ENCODE peak calls at places on chromosomes 7 and 10, in four cellular contexts. U, L, B and R are unnamed samples.
A peak's percentile ranks its signal among the peaks of the same experiment; 100 is the strongest.

GRCh38 chr10:71297343-71297742 is 21.7 kb upstream of the SLC29A3 start:
- DNase-seq in U (no peak), L (no peak), B (no peak), R (no peak)

GRCh38 chr7:104923010-104923421 is 91.0 kb upstream of the KMT2E start:
- DNase-seq in U (peak; percentile 86), B (peak; percentile 88), L (peak; percentile 34), R (no peak)

GRCh38 chr10:88064608-88065383 is 201.4 kb downstream of the PTEN start:
- DNase-seq in B (peak; percentile 62), L (peak; percentile 56), U (no peak), R (no peak)

GRCh38 chr7:48083114-48083830 is 5.8 kb upstream of the UPP1 start:
- DNase-seq in B (peak; percentile 92), U (peak; percentile 46), L (no peak), R (peak; percentile 85)

GRCh38 chr7:73443543-73444255 is 10.1 kb downstream of the FZD9 start:
- DNase-seq in L (no peak), B (no peak), U (no peak), R (no peak)

GRCh38 chr10:12590682-12591642 is 241.6 kb downstream of the CAMK1D start:
- DNase-seq in U (no peak), B (no peak), L (no peak), R (no peak)

GRCh38 chr7:452230-452751 is 67.4 kb downstream of the PDGFA start:
- DNase-seq in B (peak; percentile 49), L (no peak), U (no peak), R (no peak)

GRCh38 chr7:16684935-16685334 is 39.0 kb downstream of the BZW2 start:
- DNase-seq in U (peak; percentile 48), B (no peak), L (no peak), R (no peak)

GRCh38 chr7:142185069-142185468 is 72.8 kb downstream of the PRSS58 start:
- DNase-seq in L (no peak), B (no peak), U (no peak), R (no peak)

GRCh38 chr10:35271086-35271834 is 65.0 kb upstream of the CCNY start:
- DNase-seq in U (no peak), L (no peak), B (no peak), R (no peak)

GRCh38 chr7:1843271-1843861 is 173.3 kb downstream of the ELFN1 start:
- DNase-seq in L (no peak), U (no peak), B (peak; percentile 12), R (no peak)

GRCh38 chr10:30708234-30708633 is 78.7 kb upstream of the LYZL2 start:
- DNase-seq in L (no peak), U (no peak), B (no peak), R (no peak)

GRCh38 chr7:7527047-7527446 is 8.6 kb downstream of the COL28A1 start:
- DNase-seq in U (no peak), L (no peak), B (no peak), R (no peak)

DNA sequence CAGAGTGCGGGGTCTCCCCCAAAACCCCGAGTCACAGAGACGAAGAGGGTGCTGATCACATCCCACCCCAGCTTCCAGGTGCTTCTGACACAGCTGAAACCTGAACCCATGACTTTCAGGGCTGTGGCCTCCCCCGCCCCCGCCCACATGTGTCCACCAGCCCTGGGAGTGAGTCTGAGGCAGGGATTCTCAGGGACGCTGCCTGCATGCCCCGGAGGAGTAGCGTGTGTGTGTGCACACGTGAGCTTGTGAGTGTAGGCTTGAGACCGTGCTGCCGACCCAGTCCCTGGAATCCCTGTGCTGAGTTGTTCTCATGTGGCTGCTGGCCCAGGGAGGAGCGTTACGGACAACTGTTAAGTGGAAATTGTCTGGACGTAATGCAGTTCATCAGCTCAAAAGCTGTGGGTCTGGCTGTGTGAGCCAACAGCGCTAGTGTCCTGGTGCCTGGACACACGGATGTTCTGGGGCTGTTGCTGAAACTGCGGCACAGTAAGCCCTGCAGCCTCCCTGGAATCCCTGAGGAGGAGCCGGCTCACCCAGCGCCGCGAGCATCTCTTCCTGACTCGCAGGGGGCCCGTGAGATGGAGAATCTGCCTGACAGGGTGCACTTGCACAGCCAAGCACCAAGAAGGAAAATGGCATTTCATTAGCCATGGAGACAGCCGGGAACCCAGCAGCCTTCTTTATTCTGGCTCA is 604.0 kb downstream of the PTPRN2 start:
- DNase-seq in U (no peak), B (no peak), L (no peak), R (no peak)
- H3K9me3 ChIP-seq in U (no peaks in the 10 kb centered on the region), B (peaks cover 35% of the 10 kb centered on the region), L (no peaks in the 10 kb centered on the region), R (peaks cover 5% of the 10 kb centered on the region)

DNA sequence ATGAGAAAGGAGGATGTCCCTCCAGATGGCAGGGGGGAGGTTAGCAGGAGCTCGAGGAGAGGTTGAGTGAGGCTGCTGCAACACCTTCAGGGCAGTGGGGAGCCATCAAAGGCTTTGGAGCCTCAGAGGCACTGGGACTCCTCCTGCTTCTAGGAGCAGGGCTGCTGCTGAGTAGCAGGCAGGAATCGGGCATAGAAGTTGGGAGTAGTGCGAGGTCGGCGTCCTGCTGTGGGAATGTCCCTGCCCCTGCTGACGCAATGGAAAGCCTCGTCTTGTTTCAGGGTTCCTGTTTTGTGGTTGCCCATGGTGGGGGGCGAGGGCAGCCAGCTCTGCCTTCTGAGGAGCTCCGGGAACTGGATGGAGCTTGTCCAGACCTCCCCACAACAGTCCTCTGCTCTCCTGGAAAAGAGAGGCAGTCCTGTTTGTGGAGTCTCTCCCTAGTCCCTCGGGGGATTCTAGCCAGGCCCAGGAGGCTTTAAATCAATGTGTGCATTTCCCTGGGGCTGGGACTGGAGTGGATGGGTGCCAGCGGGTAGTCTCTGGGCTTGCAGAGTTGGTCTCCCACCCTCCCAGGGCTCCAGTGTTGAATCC is 98.8 kb upstream of the PPIF start:
- DNase-seq in U (no peak), L (no peak), B (no peak), R (peak; percentile 37)
- H3K9me3 ChIP-seq in U (no peaks in the 10 kb centered on the region), L (no peaks in the 10 kb centered on the region), B (no peaks in the 10 kb centered on the region), R (no peaks in the 10 kb centered on the region)

DNA sequence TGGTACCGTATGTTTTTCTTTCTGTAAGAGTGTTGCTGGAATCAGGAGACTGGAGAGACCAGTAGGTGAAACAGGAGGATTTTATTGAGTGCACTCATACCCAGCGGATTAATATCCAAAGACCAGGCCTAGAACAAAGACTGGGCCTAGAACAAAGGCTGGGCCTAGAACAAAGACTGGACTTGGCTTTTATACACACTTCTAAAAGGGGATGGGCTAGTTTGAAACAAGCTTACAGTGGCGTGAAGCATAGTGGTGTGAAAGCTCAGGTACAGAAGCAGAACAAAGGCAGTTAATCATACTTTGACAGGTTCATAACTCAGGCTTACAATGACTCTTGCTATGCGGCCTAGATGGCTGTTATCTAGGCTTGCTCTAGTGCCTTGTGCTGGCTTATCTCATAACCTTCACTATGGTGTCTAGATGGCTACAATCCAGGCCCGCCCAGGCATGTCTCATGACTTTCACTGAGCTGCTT is 67.7 kb downstream of the TRIM24 start:
- DNase-seq in U (no peak), B (no peak), L (no peak), R (no peak)
- H3K9me3 ChIP-seq in U (peaks cover 29% of the 10 kb centered on the region), B (peaks cover 13% of the 10 kb centered on the region), L (peaks cover 10% of the 10 kb centered on the region), R (peaks cover 5% of the 10 kb centered on the region)

GRCh38 chr10:85978566-85979358 is 387.8 kb downstream of the GRID1 start:
- DNase-seq in L (no peak), B (no peak), U (no peak), R (peak; percentile 76)

GRCh38 chr10:85986777-85987176 is 379.8 kb downstream of the GRID1 start:
- DNase-seq in U (no peak), L (no peak), B (no peak), R (no peak)

GRCh38 chr10:85977642-85978041 is 389.0 kb downstream of the GRID1 start:
- DNase-seq in U (no peak), B (no peak), L (no peak), R (no peak)

GRCh38 chr10:85979598-85979997 is 387.0 kb downstream of the GRID1 start:
- DNase-seq in U (no peak), B (no peak), L (no peak), R (no peak)

DNA sequence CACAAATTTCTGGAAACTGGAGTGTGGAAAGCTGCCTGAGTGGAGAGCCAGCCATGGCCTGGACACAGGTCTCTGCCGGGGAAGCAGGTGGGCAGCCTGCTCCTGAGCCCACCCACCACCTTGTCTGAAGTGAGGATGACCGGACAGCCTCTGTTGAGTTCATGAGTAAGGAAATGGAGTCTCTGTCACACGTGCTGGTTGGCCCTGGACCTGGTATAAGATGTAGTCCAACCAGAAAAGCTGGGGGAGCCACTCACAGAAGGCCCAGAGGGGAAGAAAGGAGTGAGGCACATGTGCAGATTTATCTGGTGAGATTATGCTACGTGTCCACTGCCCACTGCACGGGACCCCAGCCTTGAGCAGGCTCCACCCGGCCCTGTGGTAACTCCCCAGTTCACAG is 383.5 kb downstream of the GRID1 start:
- DNase-seq in B (no peak), L (no peak), U (no peak), R (no peak)
- H3K9me3 ChIP-seq in B (peaks cover 27% of the 10 kb centered on the region), L (no peaks in the 10 kb centered on the region), U (no peaks in the 10 kb centered on the region), R (peaks cover 4% of the 10 kb centered on the region)

GRCh38 chr7:64373017-64373416 is 59.3 kb downstream of the ZNF736 start:
- DNase-seq in U (no peak), B (no peak), L (no peak), R (no peak)

GRCh38 chr7:64371116-64371515 is 57.4 kb downstream of the ZNF736 start:
- DNase-seq in B (no peak), L (no peak), U (no peak), R (peak; percentile 87)
- H3K9me3 ChIP-seq in B (peaks cover 22% of the 10 kb centered on the region), L (no peaks in the 10 kb centered on the region), U (no peaks in the 10 kb centered on the region), R (peaks cover 40% of the 10 kb centered on the region)

GRCh38 chr7:69038915-69039314 is 559.4 kb upstream of the AUTS2 start:
- DNase-seq in L (no peak), B (no peak), U (no peak), R (no peak)

GRCh38 chr7:69036301-69036700 is 562.0 kb upstream of the AUTS2 start:
- DNase-seq in B (no peak), U (no peak), L (no peak), R (no peak)

GRCh38 chr7:69047166-69047760 is 551.0 kb upstream of the AUTS2 start:
- DNase-seq in U (no peak), B (no peak), L (no peak), R (no peak)

GRCh38 chr7:69042138-69042537 is 556.1 kb upstream of the AUTS2 start:
- DNase-seq in U (no peak), L (no peak), B (no peak), R (no peak)
- H3K9me3 ChIP-seq in U (peaks cover 13% of the 10 kb centered on the region), L (no peaks in the 10 kb centered on the region), B (peaks cover 4% of the 10 kb centered on the region), R (peaks cover 1% of the 10 kb centered on the region)

DNA sequence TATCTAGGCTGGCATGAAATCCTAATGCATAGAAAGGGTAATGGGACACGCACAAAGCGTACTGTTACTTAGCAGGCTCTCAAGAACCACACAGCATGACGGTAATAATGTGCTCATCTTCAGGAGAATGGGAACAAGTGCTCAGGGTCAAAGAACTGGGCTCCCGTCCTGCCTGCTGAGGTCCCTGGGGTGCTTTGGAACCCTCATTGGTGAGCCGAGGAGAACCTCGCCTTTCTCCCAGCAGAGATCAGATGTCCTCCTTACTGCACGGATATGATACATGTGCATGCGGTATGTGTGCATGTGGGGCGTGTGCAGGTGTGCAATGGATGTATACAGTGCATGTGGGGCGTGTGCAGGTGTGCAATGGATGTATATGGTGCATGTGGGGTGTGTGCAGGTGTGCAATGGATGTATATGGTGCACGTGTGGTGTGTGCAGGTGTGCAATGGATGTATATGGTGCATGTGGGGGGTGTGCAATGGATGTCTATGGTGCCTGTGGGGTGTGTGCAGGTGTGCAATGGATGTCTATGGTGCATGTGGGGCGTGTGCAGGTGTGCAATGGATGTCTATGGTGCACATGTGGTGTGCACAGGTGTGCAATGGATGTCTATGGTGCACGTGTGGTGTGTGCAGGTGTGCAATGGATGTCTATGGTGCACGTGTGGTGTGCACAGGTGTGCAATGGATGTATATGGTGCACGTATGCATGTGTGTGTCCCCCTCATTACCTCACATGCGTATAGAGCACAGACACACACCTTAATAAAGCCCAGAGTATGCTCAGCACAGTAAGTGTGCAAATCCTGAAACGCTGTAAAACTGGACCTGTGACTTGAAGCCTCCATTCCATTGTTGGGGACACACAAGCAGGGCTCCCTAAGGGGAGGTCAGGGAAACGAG is 336.3 kb downstream of the PTPRN2 start:
- DNase-seq in U (no peak), L (no peak), B (no peak), R (no peak)
- H3K9me3 ChIP-seq in U (no peaks in the 10 kb centered on the region), L (no peaks in the 10 kb centered on the region), B (peaks cover 65% of the 10 kb centered on the region), R (peaks cover 48% of the 10 kb centered on the region)